ENCODE peak calls at places on chromosomes 3 and 15, in eight cellular contexts. R is breast epithelium, M is gastrocnemius medialis, H is body of pancreas, X is MM.1S, P is SJCRH30, S is PC-9, L is esophagus muscularis mucosa. O is an unnamed sample.

GRCh38 chr15:51076898-51077564 is 17.7 kb downstream of the TNFAIP8L3 start:
- DNase-seq in H (peak; percentile 18), S (peak; percentile 17), X (peak; percentile 35), R (no peak), M (no peak), L (no peak), P (peak; percentile 27), O (no peak)

GRCh38 chr15:85485956-85486567 is 105.7 kb downstream of the AKAP13 start:
- DNase-seq in P (peak; percentile 87), S (peak; percentile 56), M (peak; percentile 45), X (peak; percentile 77), H (peak; percentile 46), L (no peak), R (no peak), O (peak; percentile 27)

GRCh38 chr15:98442379-98442833 is 205.9 kb upstream of the IGF1R start:
- DNase-seq in H (peak; percentile 71), S (peak; percentile 79), L (peak; percentile 89), X (peak; percentile 81), R (no peak), P (peak; percentile 89), M (no peak), O (no peak)

GRCh38 chr15:73483053-73483452 is 40.1 kb downstream of the REC114 start:
- DNase-seq in S (no peak), P (no peak), M (no peak), H (no peak), R (no peak), L (no peak), X (no peak), O (no peak)

GRCh38 chr3:3815206-3815605 is 16.0 kb downstream of the LRRN1 start:
- DNase-seq in X (no peak), P (no peak), L (no peak), R (no peak), S (no peak), H (no peak), M (no peak), O (no peak)

GRCh38 chr3:118628704-118629341 is 405.8 kb downstream of the IGSF11 start:
- DNase-seq in L (no peak), S (peak; percentile 65), R (no peak), X (peak; percentile 67), P (peak; percentile 83), H (peak; percentile 55), M (no peak), O (no peak)

GRCh38 chr3:106025151-106025722 is 156.4 kb upstream of the CBLB start:
- DNase-seq in M (no peak), H (peak; percentile 21), L (no peak), P (peak; percentile 51), X (no peak), S (peak; percentile 18), R (no peak), O (no peak)

GRCh38 chr3:48190911-48191310 is 2.7 kb upstream of the CDC25A start:
- DNase-seq in P (no peak), L (no peak), S (no peak), M (no peak), R (no peak), H (no peak), X (no peak), O (no peak)

GRCh38 chr3:124158174-124158812 is 166.4 kb upstream of the ROPN1 start:
- DNase-seq in S (no peak), P (no peak), R (no peak), L (no peak), H (no peak), M (no peak), X (no peak), O (no peak)

GRCh38 chr3:4939276-4939675 is 40.0 kb upstream of the BHLHE40 start:
- DNase-seq in M (no peak), S (no peak), L (no peak), R (no peak), X (no peak), P (no peak), H (no peak), O (no peak)

GRCh38 chr3:159766563-159767185 is 222.0 kb upstream of the IL12A start:
- DNase-seq in X (peak; percentile 26), L (no peak), P (peak; percentile 64), S (no peak), R (no peak), H (no peak), M (no peak), O (no peak)

DNA sequence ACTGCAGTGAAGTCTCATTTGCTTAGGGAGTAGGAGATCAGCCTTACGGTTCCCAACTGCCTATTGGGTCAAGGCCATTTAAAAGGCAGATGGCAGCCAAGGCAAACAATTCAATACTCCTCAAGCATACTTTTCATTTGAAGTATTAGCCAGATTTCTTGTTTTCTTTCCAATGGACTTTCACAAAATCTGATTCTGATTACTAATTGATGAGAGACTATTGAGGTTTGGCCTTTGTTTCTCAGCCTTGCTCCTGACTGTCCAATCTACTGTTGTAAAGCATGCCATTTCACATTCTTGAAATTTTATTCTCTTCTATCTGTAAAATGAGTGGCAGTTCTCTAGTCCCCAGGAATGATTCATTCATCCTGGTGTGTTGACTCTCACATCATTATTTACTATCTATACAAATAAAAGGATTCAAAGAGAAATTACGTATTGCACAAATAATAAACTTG is 166.2 kb upstream of the TGFBR2 start:
- DNase-seq in X (no peak), M (no peak), L (no peak), P (no peak), H (no peak), R (no peak), S (no peak), O (no peak)
- H3K4me1 ChIP-seq in X (no peaks in the 10 kb centered on the region), M (peaks cover 18% of the 10 kb centered on the region), L (peaks cover 78% of the 10 kb centered on the region), P (peaks cover 10% of the 10 kb centered on the region), H (peaks cover 22% of the 10 kb centered on the region), R (no peaks in the 10 kb centered on the region), S (no peaks in the 10 kb centered on the region), O (peaks cover 55% of the 10 kb centered on the region)

DNA sequence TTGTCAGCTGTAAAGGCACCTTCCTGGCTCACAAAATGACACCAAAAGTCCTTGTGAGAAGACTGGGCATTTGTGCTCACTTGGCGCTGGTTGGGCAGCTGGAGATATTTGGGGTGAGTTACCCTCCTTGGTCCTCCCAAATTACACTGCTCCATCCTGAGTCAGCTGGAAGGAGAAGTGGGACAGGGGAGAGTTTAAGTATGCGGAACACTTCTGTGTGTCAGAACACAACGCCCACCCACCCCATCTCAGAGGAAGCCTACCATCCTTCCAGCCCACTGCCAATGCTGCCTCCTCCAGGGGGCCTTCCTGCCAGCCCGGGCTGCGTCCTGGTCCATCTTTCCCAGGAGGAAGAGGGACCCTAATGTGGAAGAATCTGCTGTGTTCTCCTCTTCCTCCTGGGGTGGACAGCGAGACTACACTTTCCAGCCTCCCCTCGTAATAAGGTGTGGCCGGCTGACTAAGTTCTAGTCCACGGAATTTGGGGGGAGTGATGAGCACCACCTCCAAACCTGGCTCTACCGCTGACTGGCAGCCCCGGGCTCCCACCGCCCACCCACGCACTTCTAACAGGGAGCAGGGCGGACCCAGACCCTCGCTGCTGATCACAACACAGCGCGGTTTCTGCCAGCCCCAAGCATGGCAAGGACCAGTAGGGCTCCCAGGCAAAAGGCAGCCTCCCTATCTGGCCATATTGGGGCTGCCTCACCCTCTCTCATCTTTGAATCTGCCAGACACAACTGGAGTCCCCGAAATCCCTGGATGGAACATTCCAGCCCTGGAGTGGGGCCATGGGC is 265.0 kb downstream of the XXYLT1 start:
- DNase-seq in P (no peak), H (no peak), M (no peak), R (no peak), S (no peak), X (no peak), L (no peak), O (no peak)
- H3K4me1 ChIP-seq in P (peaks cover 20% of the 10 kb centered on the region), H (peaks cover 8% of the 10 kb centered on the region), M (peaks cover 22% of the 10 kb centered on the region), R (peaks cover 5% of the 10 kb centered on the region), S (peaks cover 37% of the 10 kb centered on the region), X (peaks cover 5% of the 10 kb centered on the region), L (peaks cover 19% of the 10 kb centered on the region), O (no peaks in the 10 kb centered on the region)

DNA sequence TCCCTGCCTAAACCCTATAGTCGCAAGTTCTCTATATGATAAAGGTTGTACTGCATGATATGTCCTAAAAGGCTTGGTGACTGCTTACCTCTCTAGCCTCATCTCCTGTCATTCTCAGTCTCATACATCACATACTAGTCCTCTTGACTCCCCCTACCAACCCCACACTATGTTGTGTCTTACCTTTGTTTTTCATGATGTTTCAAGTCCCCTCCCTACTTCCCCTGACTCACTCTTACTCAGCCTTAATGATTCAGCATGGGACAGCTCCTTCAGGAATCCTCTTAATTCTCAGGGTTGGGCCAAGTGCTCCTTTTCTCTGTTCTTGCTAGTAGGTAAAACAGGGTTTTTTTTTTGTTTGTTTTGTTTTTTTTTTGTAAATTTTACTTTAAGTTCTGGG is 49.6 kb downstream of the SLMAP start:
- DNase-seq in X (no peak), P (no peak), S (peak; percentile 38), H (no peak), L (no peak), R (no peak), M (no peak), O (no peak)
- H3K4me1 ChIP-seq in X (no peaks in the 10 kb centered on the region), P (peaks cover 6% of the 10 kb centered on the region), S (peaks cover 56% of the 10 kb centered on the region), H (peaks cover 54% of the 10 kb centered on the region), L (peaks cover 50% of the 10 kb centered on the region), R (no peaks in the 10 kb centered on the region), M (peaks cover 66% of the 10 kb centered on the region), O (peaks cover 22% of the 10 kb centered on the region)

GRCh38 chr3:172134352-172134751 is 95.0 kb downstream of the FNDC3B start:
- DNase-seq in S (no peak), L (no peak), M (no peak), H (no peak), P (no peak), R (no peak), X (peak; percentile 70), O (no peak)

GRCh38 chr3:172137287-172138030 is 98.1 kb downstream of the FNDC3B start:
- DNase-seq in M (no peak), S (no peak), H (no peak), R (no peak), P (no peak), L (no peak), X (no peak), O (no peak)

GRCh38 chr3:172135185-172135584 is 95.8 kb downstream of the FNDC3B start:
- DNase-seq in X (no peak), R (no peak), L (no peak), P (no peak), S (no peak), M (no peak), H (no peak), O (no peak)

GRCh38 chr3:172138031-172138538 is 98.7 kb downstream of the FNDC3B start:
- DNase-seq in X (no peak), R (no peak), H (no peak), P (no peak), M (no peak), S (no peak), L (no peak), O (no peak)

DNA sequence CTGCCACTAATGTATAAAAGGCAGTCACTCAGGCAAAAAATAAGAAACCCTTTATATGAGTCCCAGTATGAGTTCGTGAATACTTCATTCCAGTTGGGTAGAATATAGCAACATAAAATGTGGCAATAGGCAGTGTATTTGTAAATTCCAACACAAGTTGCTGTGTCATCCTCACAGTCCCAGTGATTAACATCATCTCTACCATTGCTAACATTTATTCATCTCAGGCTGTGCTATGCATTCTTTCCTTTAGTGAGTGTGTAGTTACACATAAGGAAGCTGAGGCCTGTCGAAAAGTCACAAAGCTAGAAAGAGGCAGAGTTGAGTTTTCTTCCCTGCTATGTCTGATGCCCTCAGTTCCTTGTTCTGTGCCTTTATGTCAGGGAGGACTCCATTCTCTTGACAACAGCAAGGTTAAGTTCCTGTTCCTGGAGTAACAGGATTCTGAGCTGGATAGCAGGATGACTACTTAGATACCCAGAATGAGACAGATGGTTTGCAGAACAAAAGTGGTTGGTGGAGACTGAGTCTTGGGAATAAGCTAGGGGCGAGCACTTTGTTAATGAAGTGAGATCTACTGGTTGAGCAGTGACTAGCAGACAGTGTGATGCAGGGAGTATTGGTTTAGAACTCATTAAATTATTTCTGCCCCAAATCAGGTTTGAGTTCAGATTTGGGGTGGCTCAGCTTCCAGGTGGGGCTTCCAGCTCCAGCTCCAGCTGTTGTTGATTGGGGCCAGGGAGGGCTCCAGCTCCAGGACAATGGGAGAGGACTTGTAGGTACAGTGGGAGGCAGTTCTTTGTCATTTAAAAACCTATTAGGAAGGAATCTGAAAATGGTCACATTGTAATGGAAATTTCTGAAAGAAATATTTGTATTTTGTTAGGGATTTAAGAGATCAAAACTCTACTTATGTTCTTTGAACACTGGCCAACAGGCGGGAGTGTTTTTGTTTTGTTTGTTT is 96.7 kb downstream of the FNDC3B start:
- DNase-seq in L (no peak), H (no peak), X (no peak), R (no peak), S (no peak), M (no peak), P (no peak), O (no peak)
- H3K4me1 ChIP-seq in L (peaks cover 73% of the 10 kb centered on the region), H (peaks cover 76% of the 10 kb centered on the region), X (peaks cover 58% of the 10 kb centered on the region), R (peaks cover 5% of the 10 kb centered on the region), S (peaks cover 96% of the 10 kb centered on the region), M (peaks cover 94% of the 10 kb centered on the region), P (peaks cover 18% of the 10 kb centered on the region), O (peaks cover 47% of the 10 kb centered on the region)

O was measured in thoracic aorta.